ENCODE peak calls at places on chromosome 16, in five cellular contexts. F is NCI-H1092, G is EL, S is T-helper 2 cell, I is NT2/D1. U is an unnamed sample.

GRCh38 chr16:49158029-49158642 is 123.5 kb downstream of the CBLN1 start:
- DNase-seq in F (no peak), G (peak), S (peak), I (peak), U (no peak)

GRCh38 chr16:34078697-34079096 is 619.3 kb downstream of the TP53TG3F start:
- DNase-seq in F (no peak), G (no peak), S (no peak), I (peak), U (peak)

GRCh38 chr16:71781741-71782140 is 26.9 kb downstream of the AP1G1 start:
- DNase-seq in F (no peak), G (peak), S (no peak), I (no peak), U (peak)

GRCh38 chr16:75570351-75571104 is 4.3 kb downstream of the GABARAPL2 start:
- DNase-seq in F (no peak), G (no peak), S (no peak), I (no peak), U (no peak)

GRCh38 chr16:87165885-87166284 is 151.3 kb downstream of the C16orf95 start:
- DNase-seq in F (no peak), G (no peak), S (no peak), I (no peak), U (no peak)

GRCh38 chr16:23858496-23859062 is 22.8 kb downstream of the PRKCB start:
- DNase-seq in F (no peak), G (no peak), S (no peak), I (no peak), U (no peak)

GRCh38 chr16:65336169-65336568 is 214.3 kb upstream of the CDH11 start:
- DNase-seq in F (no peak), G (peak), S (no peak), I (no peak), U (no peak)

GRCh38 chr16:56911771-56912541 is 20.0 kb upstream of the HERPUD1 start:
- DNase-seq in F (no peak), G (peak), S (no peak), I (no peak), U (no peak)

GRCh38 chr16:53504161-53504663 is 1.2 kb upstream of the AKTIP start:
- DNase-seq in F (peak), G (peak), S (peak), I (no peak), U (no peak)

GRCh38 chr16:3879258-3879886 is 1.1 kb downstream of the CREBBP start:
- DNase-seq in F (no peak), G (no peak), S (peak), I (no peak), U (no peak)

GRCh38 chr16:89572478-89573205 is 2.9 kb upstream of the CPNE7 start:
- DNase-seq in F (no peak), G (no peak), S (no peak), I (no peak), U (no peak)

GRCh38 chr16:4924593-4925378 is 12.2 kb downstream of the PPL start:
- DNase-seq in F (no peak), G (no peak), S (no peak), I (no peak), U (no peak)

GRCh38 chr16:89784409-89784808 is 32.0 kb downstream of the FANCA start:
- DNase-seq in F (no peak), G (no peak), S (peak), I (no peak), U (no peak)

GRCh38 chr16:11245988-11246387 is 10.0 kb downstream of the SOCS1 start:
- DNase-seq in F (no peak), G (no peak), S (peak), I (no peak), U (no peak)